ENCODE peak calls at places on chromosomes 11 and 22, in seven cellular contexts. One of them, this sample, is unnamed. For H3K9me2, the result is how much of the 10 kb centered on the place peaks cover.

GRCh38 chr11:61815790-61816735 is 740 bp downstream of the FADS1 start:
- DNase-seq in PC-3: peak
- DNase-seq in HCT116: peak
- DNase-seq in PC-9: peak
- DNase-seq in SK-N-SH: peak
- DNase-seq in hepatocyte: peak
- DNase-seq in GM23338: peak
- DNase-seq in this sample: no peak

GRCh38 chr11:57116654-57117053 is 65.1 kb upstream of the LRRC55 start:
- DNase-seq in PC-3: peak
- DNase-seq in HCT116: peak
- DNase-seq in PC-9: peak
- DNase-seq in SK-N-SH: peak
- DNase-seq in hepatocyte: peak
- DNase-seq in GM23338: peak
- DNase-seq in this sample: peak

GRCh38 chr11:57568330-57568766 is 876 bp upstream of the UBE2L6 start:
- DNase-seq in PC-3: peak
- DNase-seq in HCT116: peak
- DNase-seq in PC-9: peak
- DNase-seq in SK-N-SH: no peak
- DNase-seq in hepatocyte: peak
- DNase-seq in GM23338: peak
- DNase-seq in this sample: no peak

GRCh38 chr22:38798496-38798895 is 4.6 kb upstream of the DNAL4 start:
- DNase-seq in PC-3: no peak
- DNase-seq in HCT116: no peak
- DNase-seq in PC-9: no peak
- DNase-seq in SK-N-SH: no peak
- DNase-seq in hepatocyte: no peak
- DNase-seq in GM23338: no peak
- DNase-seq in this sample: no peak

GRCh38 chr11:33884035-33884434 is 7.8 kb downstream of the LMO2 start:
- DNase-seq in PC-3: no peak
- DNase-seq in HCT116: no peak
- DNase-seq in PC-9: no peak
- DNase-seq in SK-N-SH: no peak
- DNase-seq in hepatocyte: no peak
- DNase-seq in GM23338: no peak
- DNase-seq in this sample: no peak

GRCh38 chr11:111978028-111978771 is 41.1 kb downstream of the DIXDC1 start:
- DNase-seq in PC-3: peak
- DNase-seq in HCT116: no peak
- DNase-seq in PC-9: no peak
- DNase-seq in SK-N-SH: peak
- DNase-seq in hepatocyte: peak
- DNase-seq in GM23338: peak
- DNase-seq in this sample: no peak

GRCh38 chr11:70483077-70483861 is 84.9 kb downstream of the CTTN start:
- DNase-seq in PC-3: peak
- DNase-seq in HCT116: peak
- DNase-seq in PC-9: peak
- DNase-seq in SK-N-SH: no peak
- DNase-seq in hepatocyte: peak
- DNase-seq in GM23338: peak
- DNase-seq in this sample: peak

GRCh38 chr11:103586756-103587155 is 449.7 kb upstream of the DDI1 start:
- DNase-seq in PC-3: peak
- DNase-seq in HCT116: no peak
- DNase-seq in PC-9: peak
- DNase-seq in SK-N-SH: no peak
- DNase-seq in hepatocyte: no peak
- DNase-seq in GM23338: no peak
- DNase-seq in this sample: no peak

GRCh38 chr11:63560506-63561179 is 2.5 kb downstream of the PLAAT2 start:
- DNase-seq in PC-3: peak
- DNase-seq in HCT116: no peak
- DNase-seq in PC-9: no peak
- DNase-seq in SK-N-SH: no peak
- DNase-seq in hepatocyte: no peak
- DNase-seq in GM23338: no peak
- DNase-seq in this sample: no peak

GRCh38 chr11:130122141-130122575 is 37.4 kb upstream of the ST14 start:
- DNase-seq in PC-3: peak
- DNase-seq in HCT116: peak
- DNase-seq in PC-9: no peak
- DNase-seq in SK-N-SH: no peak
- DNase-seq in hepatocyte: no peak
- DNase-seq in GM23338: no peak
- DNase-seq in this sample: peak

GRCh38 chr11:118321386-118322082 is 17.0 kb downstream of the CD3E start:
- DNase-seq in PC-3: peak
- DNase-seq in HCT116: no peak
- DNase-seq in PC-9: peak
- DNase-seq in SK-N-SH: no peak
- DNase-seq in hepatocyte: peak
- DNase-seq in GM23338: no peak
- DNase-seq in this sample: no peak

GRCh38 chr11:102318469-102318868 is 1.2 kb downstream of the BIRC3 start:
- DNase-seq in PC-3: peak
- DNase-seq in HCT116: no peak
- DNase-seq in PC-9: no peak
- DNase-seq in SK-N-SH: no peak
- DNase-seq in hepatocyte: no peak
- DNase-seq in GM23338: no peak
- DNase-seq in this sample: peak

GRCh38 chr11:77198440-77198849 is 70.4 kb downstream of the MYO7A start:
- DNase-seq in PC-3: peak
- DNase-seq in HCT116: peak
- DNase-seq in PC-9: no peak
- DNase-seq in SK-N-SH: peak
- DNase-seq in hepatocyte: no peak
- DNase-seq in GM23338: peak
- DNase-seq in this sample: peak

GRCh38 chr11:567036-567628 is 6.4 kb downstream of the RASSF7 start:
- DNase-seq in PC-3: no peak
- DNase-seq in HCT116: no peak
- DNase-seq in PC-9: no peak
- DNase-seq in SK-N-SH: no peak
- DNase-seq in hepatocyte: peak
- DNase-seq in GM23338: no peak
- DNase-seq in this sample: no peak

GRCh38 chr11:66391322-66391721 is 19.8 kb upstream of the SLC29A2 start:
- DNase-seq in PC-3: no peak
- DNase-seq in HCT116: no peak
- DNase-seq in PC-9: no peak
- DNase-seq in SK-N-SH: no peak
- DNase-seq in hepatocyte: no peak
- DNase-seq in GM23338: no peak
- DNase-seq in this sample: peak

GRCh38 chr22:35648066-35649025 is at the start of gene APOL6:
- DNase-seq in PC-3: peak
- DNase-seq in HCT116: no peak
- DNase-seq in PC-9: peak
- DNase-seq in SK-N-SH: no peak
- DNase-seq in hepatocyte: peak
- DNase-seq in GM23338: peak
- DNase-seq in this sample: peak

GRCh38 chr22:28977481-28977971 is 84.1 kb downstream of the C22orf31 start:
- DNase-seq in PC-3: no peak
- DNase-seq in HCT116: peak
- DNase-seq in PC-9: no peak
- DNase-seq in SK-N-SH: no peak
- DNase-seq in hepatocyte: no peak
- DNase-seq in GM23338: no peak
- DNase-seq in this sample: no peak

GRCh38 chr11:18022419-18022818 is 9.6 kb upstream of the SERGEF start:
- DNase-seq in PC-3: no peak
- DNase-seq in HCT116: no peak
- DNase-seq in PC-9: no peak
- DNase-seq in SK-N-SH: no peak
- DNase-seq in hepatocyte: no peak
- DNase-seq in GM23338: no peak
- DNase-seq in this sample: no peak

GRCh38 chr22:33864723-33865130 is 55.5 kb downstream of the LARGE1 start:
- DNase-seq in PC-3: no peak
- DNase-seq in HCT116: no peak
- DNase-seq in PC-9: no peak
- DNase-seq in SK-N-SH: no peak
- DNase-seq in hepatocyte: peak
- DNase-seq in GM23338: no peak
- DNase-seq in this sample: no peak

GRCh38 chr22:35191412-35191811 is 65.9 kb upstream of the HMGXB4 start:
- DNase-seq in PC-3: peak
- DNase-seq in HCT116: peak
- DNase-seq in PC-9: peak
- DNase-seq in SK-N-SH: no peak
- DNase-seq in hepatocyte: no peak
- DNase-seq in GM23338: no peak
- DNase-seq in this sample: no peak

GRCh38 chr11:57379732-57380131 is 1.2 kb downstream of the PRG3 start:
- DNase-seq in PC-3: peak
- DNase-seq in HCT116: no peak
- DNase-seq in PC-9: peak
- DNase-seq in SK-N-SH: no peak
- DNase-seq in hepatocyte: peak
- DNase-seq in GM23338: peak
- DNase-seq in this sample: no peak

GRCh38 chr11:27300974-27301373 is 62.0 kb downstream of the CCDC34 start:
- DNase-seq in PC-3: peak
- DNase-seq in HCT116: no peak
- DNase-seq in PC-9: no peak
- DNase-seq in SK-N-SH: no peak
- DNase-seq in hepatocyte: no peak
- DNase-seq in GM23338: no peak
- DNase-seq in this sample: no peak

GRCh38 chr11:78022397-78023396 is at the start of gene KCTD14:
- DNase-seq in PC-3: no peak
- DNase-seq in HCT116: no peak
- DNase-seq in PC-9: no peak
- DNase-seq in SK-N-SH: peak
- DNase-seq in hepatocyte: peak
- DNase-seq in GM23338: peak
- DNase-seq in this sample: no peak

GRCh38 chr11:108891143-108891542 is 226.3 kb downstream of the DDX10 start:
- DNase-seq in PC-3: no peak
- DNase-seq in HCT116: no peak
- DNase-seq in PC-9: no peak
- DNase-seq in SK-N-SH: no peak
- DNase-seq in hepatocyte: no peak
- DNase-seq in GM23338: no peak
- DNase-seq in this sample: no peak
- H3K9me2 ChIP-seq in PC-3: under half
- H3K9me2 ChIP-seq in HCT116: under half
- H3K9me2 ChIP-seq in PC-9: under half
- H3K9me2 ChIP-seq in SK-N-SH: under half
- H3K9me2 ChIP-seq in hepatocyte: under half
- H3K9me2 ChIP-seq in GM23338: under half
- H3K9me2 ChIP-seq in this sample: under half

DNA sequence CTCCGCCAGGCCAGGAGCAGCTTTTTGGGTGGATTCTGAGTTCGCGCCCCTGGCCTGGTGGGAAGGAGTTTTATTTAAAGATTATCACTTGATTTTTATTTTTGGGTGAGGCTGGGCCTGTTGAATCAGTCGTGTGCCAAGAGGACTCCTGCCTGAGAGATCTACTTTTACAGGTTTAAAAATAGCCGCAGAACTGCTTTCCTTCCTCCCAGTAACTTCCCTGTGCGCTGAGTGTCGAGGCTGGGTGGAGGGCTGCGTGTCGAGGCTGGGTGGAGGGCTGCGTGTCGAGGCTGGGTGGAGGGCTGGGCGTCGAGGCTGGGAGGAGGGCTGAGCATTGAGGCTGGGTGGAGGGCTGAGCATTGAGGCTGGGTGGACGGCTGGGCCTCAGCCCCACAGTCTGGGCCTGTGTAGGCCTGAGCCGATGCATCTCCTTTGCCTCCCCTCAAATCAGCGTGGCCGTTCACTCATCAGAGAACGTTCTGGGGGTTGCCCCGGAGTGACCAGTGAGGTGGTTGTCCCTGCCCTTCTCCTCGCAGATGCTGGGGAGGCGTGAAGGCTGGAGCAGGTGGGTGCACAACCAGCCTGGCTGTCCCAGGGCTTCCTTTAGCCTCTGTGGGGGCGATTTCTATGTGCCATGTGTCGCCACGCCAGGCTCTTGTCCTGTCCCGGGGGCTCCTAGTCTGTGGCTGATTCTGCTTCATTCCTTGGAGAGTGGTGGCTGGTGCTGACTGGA is 30.1 kb downstream of the GRAMD4 start:
- DNase-seq in PC-3: no peak
- DNase-seq in HCT116: no peak
- DNase-seq in PC-9: no peak
- DNase-seq in SK-N-SH: no peak
- DNase-seq in hepatocyte: no peak
- DNase-seq in GM23338: no peak
- DNase-seq in this sample: no peak
- H3K4me2 ChIP-seq in PC-3: peak
- H3K4me2 ChIP-seq in HCT116: no peak
- H3K4me2 ChIP-seq in PC-9: no peak
- H3K4me2 ChIP-seq in SK-N-SH: no peak
- H3K4me2 ChIP-seq in hepatocyte: no peak
- H3K4me2 ChIP-seq in GM23338: no peak
- H3K4me2 ChIP-seq in this sample: no peak

GRCh38 chr11:94706211-94706610 is 61.9 kb upstream of the AMOTL1 start:
- DNase-seq in PC-3: peak
- DNase-seq in HCT116: no peak
- DNase-seq in PC-9: no peak
- DNase-seq in SK-N-SH: no peak
- DNase-seq in hepatocyte: peak
- DNase-seq in GM23338: no peak
- DNase-seq in this sample: no peak
- H3K9me2 ChIP-seq in PC-3: under half
- H3K9me2 ChIP-seq in HCT116: under half
- H3K9me2 ChIP-seq in PC-9: under half
- H3K9me2 ChIP-seq in SK-N-SH: under half
- H3K9me2 ChIP-seq in hepatocyte: under half
- H3K9me2 ChIP-seq in GM23338: under half
- H3K9me2 ChIP-seq in this sample: under half

DNA sequence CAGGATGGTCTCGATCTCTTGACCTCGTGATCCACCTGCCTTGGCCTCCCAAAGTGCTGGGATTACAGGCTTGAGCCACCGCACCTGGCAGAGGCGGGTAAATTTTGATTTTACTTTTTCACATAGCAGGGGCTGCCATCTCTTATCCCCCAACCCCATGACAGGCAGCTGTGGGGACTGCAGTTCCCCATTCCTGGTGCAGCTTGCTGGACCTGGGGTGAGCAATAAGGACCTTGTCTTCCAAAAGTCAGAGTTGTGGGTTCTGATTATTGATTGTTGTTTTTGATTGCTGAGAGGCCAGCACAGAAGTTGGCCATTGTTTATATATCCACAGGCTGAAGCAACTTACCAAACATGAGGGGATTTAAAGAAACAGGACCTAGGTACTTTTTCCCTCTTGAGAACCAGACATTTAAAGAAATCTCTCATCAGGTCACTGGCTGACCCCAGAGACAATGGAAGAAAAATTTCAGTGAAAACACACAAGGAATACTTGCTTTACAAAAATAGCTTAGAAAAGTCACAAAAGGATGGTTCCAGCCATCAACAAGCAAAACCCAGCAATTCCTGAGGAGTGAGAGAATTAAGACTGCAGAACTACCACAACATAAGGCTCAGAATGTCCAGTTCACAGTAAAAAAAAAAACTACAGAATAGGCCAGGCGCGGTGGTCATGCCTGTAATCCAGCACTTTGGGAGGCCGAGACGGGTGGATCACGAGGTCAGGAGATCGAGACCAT is 22.0 kb upstream of the MAPK1 start:
- DNase-seq in PC-3: no peak
- DNase-seq in HCT116: no peak
- DNase-seq in PC-9: no peak
- DNase-seq in SK-N-SH: no peak
- DNase-seq in hepatocyte: no peak
- DNase-seq in GM23338: no peak
- DNase-seq in this sample: no peak
- H3K4me2 ChIP-seq in PC-3: no peak
- H3K4me2 ChIP-seq in HCT116: no peak
- H3K4me2 ChIP-seq in PC-9: no peak
- H3K4me2 ChIP-seq in SK-N-SH: no peak
- H3K4me2 ChIP-seq in hepatocyte: no peak
- H3K4me2 ChIP-seq in GM23338: no peak
- H3K4me2 ChIP-seq in this sample: no peak